ENCODE peak calls at places on chromosomes 12 and 14, in four cellular contexts. W is CD4-positive, alpha-beta memory T cell; T is GM23248; Q is tibial nerve. I is an unnamed sample. For H3K4me1, the result is how much of the 10 kb centered on the place peaks cover.

GRCh38 chr12:71517145-71517846 is 77.7 kb downstream of the LGR5 start:
- DNase-seq in W (no peak), T (no peak), Q (no peak), I (no peak)

GRCh38 chr12:26406813-26407212 is 211.4 kb downstream of the SSPN start:
- DNase-seq in W (no peak), T (no peak), Q (no peak), I (no peak)

GRCh38 chr12:19021646-19022045 is 107.9 kb upstream of the PLEKHA5 start:
- DNase-seq in W (no peak), T (no peak), Q (no peak), I (no peak)

GRCh38 chr12:104083769-104084475 is 19.6 kb downstream of the HCFC2 start:
- DNase-seq in W (no peak), T (no peak), Q (no peak), I (no peak)

GRCh38 chr14:43503508-43503907 is 1003.6 kb downstream of the FSCB start:
- DNase-seq in W (no peak), T (peak), Q (no peak), I (no peak)

GRCh38 chr12:15472036-15472435 is 149.7 kb downstream of the PTPRO start:
- DNase-seq in W (no peak), T (no peak), Q (no peak), I (no peak)

GRCh38 chr14:71411766-71412165 is 504.5 kb downstream of the PCNX1 start:
- DNase-seq in W (no peak), T (no peak), Q (no peak), I (no peak)

GRCh38 chr12:105775351-105775750 is 363.4 kb downstream of the NUAK1 start:
- DNase-seq in W (no peak), T (peak), Q (no peak), I (no peak)

GRCh38 chr12:23204933-23205778 is 580.2 kb downstream of the ETNK1 start:
- DNase-seq in W (peak), T (peak), Q (peak), I (no peak)

GRCh38 chr12:92509156-92509758 is 193.5 kb upstream of the PLEKHG7 start:
- DNase-seq in W (no peak), T (no peak), Q (no peak), I (no peak)

GRCh38 chr12:92505373-92506340 is 197.1 kb upstream of the PLEKHG7 start:
- DNase-seq in W (peak), T (peak), Q (peak), I (no peak)

GRCh38 chr12:92503977-92504966 is 198.5 kb upstream of the PLEKHG7 start:
- DNase-seq in W (no peak), T (no peak), Q (peak), I (no peak)

GRCh38 chr12:92506891-92507290 is 195.9 kb upstream of the PLEKHG7 start:
- DNase-seq in W (no peak), T (no peak), Q (no peak), I (no peak)

DNA sequence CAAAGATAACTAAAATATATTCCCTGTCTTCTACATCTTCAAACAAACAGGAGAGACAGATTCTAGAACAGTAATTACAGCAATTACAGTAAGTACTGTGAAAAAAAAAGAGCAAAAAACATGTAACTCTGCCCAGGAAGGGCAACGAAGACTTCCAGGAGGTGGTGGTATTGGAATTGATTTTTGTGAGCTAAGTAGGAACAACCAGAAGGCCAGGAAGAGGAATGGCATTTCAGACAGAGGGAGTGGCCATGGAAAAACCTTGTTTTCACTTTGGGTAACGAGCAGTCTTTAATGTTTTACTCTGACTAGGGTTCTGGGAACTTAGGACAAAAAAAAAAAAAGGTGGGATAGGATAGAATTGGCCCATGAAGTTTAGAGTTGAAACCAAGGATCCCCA is 196.3 kb upstream of the PLEKHG7 start:
- DNase-seq in W (no peak), T (no peak), Q (no peak), I (no peak)
- H3K27ac ChIP-seq in W (no peak), T (no peak), Q (peak), I (no peak)

DNA sequence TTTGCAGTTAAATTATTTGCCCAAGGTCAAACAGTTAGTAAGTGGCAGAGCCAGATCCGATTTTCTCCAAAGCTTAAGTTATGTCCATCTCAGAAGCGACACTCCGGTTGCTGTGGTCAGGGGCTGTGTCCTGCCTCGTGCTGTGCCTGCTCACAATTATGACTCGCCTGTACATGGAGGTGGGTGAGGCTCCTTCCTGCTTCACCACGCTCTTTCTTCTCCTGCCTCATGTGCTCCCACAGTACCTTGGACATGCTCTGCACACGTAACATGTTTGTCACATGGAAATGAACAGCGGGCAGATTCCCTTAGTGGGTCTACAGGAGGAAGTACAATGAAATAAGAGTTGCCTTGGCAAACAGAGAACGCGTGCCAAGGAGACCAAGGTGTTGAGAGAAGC is 62.2 kb upstream of the CCND2 start:
- DNase-seq in W (no peak), T (no peak), Q (no peak), I (no peak)
- H3K4me1 ChIP-seq in W (under half), T (under half), Q (under half), I (under half)

DNA sequence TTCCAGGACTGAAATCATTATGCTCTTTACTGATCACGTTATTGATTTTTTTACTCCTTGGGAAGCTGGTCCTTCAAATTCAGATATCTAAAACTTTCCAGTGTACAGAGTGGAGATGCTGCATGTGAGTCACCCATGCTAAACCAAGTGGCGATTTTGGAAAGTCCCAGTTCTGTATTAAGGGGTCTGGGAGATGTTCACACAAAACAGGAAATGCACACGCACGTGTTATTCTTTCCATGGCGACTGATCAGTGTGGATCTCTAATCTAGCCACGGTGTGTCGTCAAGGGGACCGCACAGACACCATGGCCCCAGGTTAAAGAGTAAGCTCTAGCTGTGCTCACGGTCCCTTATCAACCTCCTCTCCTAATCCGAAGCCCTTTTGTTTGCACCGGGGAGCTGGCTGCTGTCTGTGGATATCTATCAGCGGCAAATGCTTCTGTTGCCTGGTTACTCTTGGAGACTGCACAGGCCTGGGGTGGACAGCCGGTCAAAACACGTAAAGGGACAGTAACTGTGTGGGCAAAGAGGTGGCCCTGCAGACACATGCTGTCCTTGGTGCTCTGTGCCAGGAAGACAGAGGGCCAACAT is 96.6 kb downstream of the RIMBP2 start:
- DNase-seq in W (no peak), T (no peak), Q (no peak), I (no peak)
- H3K27ac ChIP-seq in W (no peak), T (no peak), Q (no peak), I (no peak)

GRCh38 chr14:22541721-22542120 is 47.3 kb downstream of the DAD1 start:
- DNase-seq in W (no peak), T (no peak), Q (no peak), I (no peak)
- H3K4me1 ChIP-seq in W (half or more), T (under half), Q (under half), I (under half)

GRCh38 chr14:99258884-99259283 is 13.1 kb downstream of the BCL11B start:
- DNase-seq in W (no peak), T (no peak), Q (no peak), I (no peak)

GRCh38 chr14:99259327-99259726 is 12.7 kb downstream of the BCL11B start:
- DNase-seq in W (peak), T (no peak), Q (no peak), I (no peak)

GRCh38 chr14:99261916-99262787 is 9.8 kb downstream of the BCL11B start:
- DNase-seq in W (peak), T (no peak), Q (no peak), I (peak)

GRCh38 chr14:99260116-99260515 is 11.9 kb downstream of the BCL11B start:
- DNase-seq in W (peak), T (no peak), Q (no peak), I (no peak)

GRCh38 chr14:99260652-99261551 is 11.1 kb downstream of the BCL11B start:
- DNase-seq in W (peak), T (no peak), Q (no peak), I (no peak)
- H3K27ac ChIP-seq in W (peak), T (no peak), Q (no peak), I (no peak)

GRCh38 chr12:92136883-92137582 is 8.6 kb downstream of the BTG1 start:
- DNase-seq in W (no peak), T (peak), Q (no peak), I (no peak)
- H3K4me1 ChIP-seq in W (half or more), T (half or more), Q (half or more), I (half or more)

GRCh38 chr14:74929242-74929641 is 6.2 kb upstream of the RPS6KL1 start:
- DNase-seq in W (no peak), T (no peak), Q (no peak), I (no peak)

GRCh38 chr14:74933925-74934435 is 10.9 kb upstream of the RPS6KL1 start:
- DNase-seq in W (no peak), T (no peak), Q (no peak), I (no peak)

GRCh38 chr14:74935340-74935640 is 12.2 kb upstream of the RPS6KL1 start:
- DNase-seq in W (no peak), T (no peak), Q (no peak), I (no peak)

GRCh38 chr14:74934476-74935339 is 11.6 kb upstream of the RPS6KL1 start:
- DNase-seq in W (no peak), T (no peak), Q (no peak), I (no peak)

DNA sequence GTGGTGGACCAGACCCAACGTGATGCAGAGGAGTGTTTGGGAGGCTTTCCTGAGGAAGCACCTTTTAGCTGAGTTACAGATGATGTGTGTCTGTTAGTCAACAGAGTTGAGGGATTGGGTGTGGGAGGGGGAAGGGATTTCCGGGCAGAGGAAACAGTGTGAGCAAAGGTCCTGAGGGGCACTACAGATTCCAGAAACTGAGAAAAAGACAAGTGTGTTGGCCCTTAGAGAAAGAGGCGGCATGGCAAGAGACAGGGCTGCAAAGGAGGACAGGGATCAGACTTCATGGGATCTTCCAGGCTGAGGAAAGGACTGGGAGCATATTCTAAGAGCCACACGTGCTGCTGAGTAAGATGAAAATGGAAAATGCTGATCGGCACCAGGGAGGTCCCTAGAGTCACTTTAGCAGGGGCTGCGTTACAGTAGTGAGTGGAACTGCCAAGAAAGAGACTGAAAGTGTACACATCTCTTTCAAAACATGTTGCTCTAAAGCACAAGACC is 9.4 kb upstream of the RPS6KL1 start:
- DNase-seq in W (no peak), T (no peak), Q (peak), I (no peak)
- H3K27ac ChIP-seq in W (no peak), T (no peak), Q (peak), I (no peak)

GRCh38 chr14:68892961-68893360 is 86.1 kb downstream of the ACTN1 start:
- DNase-seq in W (no peak), T (no peak), Q (no peak), I (no peak)
- H3K4me1 ChIP-seq in W (under half), T (under half), Q (under half), I (under half)

DNA sequence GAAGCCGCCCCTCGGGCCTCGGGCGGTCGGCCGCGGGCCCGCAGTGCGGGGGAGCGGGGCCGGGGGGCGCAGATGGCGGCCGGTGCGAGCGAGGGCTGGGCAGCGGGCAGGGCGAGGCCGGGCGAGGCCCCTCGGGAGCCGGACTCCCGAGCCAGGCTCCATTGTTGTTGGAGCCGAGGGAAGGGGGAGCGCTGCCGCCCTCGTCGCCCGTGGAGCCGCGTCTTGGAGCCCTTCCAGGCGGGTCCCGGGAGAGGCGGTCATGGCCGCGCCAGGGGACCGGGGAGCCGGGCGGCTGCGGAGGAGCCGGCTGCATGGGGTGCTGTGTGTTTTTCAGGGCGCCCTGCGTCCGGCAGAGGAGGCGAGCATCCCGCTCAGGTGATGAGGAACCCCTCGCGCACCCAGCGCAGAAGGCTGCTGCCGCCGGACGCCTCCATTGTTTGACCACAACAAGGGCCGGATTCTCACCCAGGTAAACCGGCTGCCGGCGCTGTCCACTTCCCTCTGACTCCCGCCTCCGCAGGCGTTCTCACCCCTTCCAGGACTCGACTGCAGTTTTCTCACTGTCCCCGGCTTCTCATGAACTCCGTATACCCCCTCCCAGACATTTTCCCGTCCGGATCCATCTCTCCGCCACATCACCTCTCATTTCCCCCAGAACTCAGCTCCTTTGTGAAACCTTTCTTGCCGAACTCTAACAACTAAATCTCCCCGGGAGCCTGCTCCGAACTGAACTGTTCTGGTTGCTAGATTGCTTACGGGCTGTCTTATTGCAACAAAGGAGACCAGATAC is 732 bp downstream of the ZNF664 start:
- DNase-seq in W (peak), T (peak), Q (no peak), I (peak)
- H3K27ac ChIP-seq in W (peak), T (peak), Q (peak), I (peak)

I was measured in RWPE2.